ENCODE peak calls at places on chromosomes 11 and 22, in nine cellular contexts. One of them, this sample, is unnamed.

GRCh38 chr11:70666336-70666735 is 268.0 kb downstream of the CTTN start:
- DNase-seq in psoas muscle: peak
- DNase-seq in RWPE2: no peak
- DNase-seq in OCI-LY7: no peak
- DNase-seq in K562: no peak
- DNase-seq in AG04450: no peak
- DNase-seq in CD8-positive, alpha-beta T cell: no peak
- DNase-seq in colonic mucosa: no peak
- DNase-seq in transverse colon: no peak
- DNase-seq in this sample: no peak

GRCh38 chr22:42363851-42364250 is 68.4 kb downstream of the NFAM1 start:
- DNase-seq in psoas muscle: no peak
- DNase-seq in RWPE2: no peak
- DNase-seq in OCI-LY7: no peak
- DNase-seq in K562: no peak
- DNase-seq in AG04450: no peak
- DNase-seq in CD8-positive, alpha-beta T cell: no peak
- DNase-seq in colonic mucosa: no peak
- DNase-seq in transverse colon: no peak
- DNase-seq in this sample: no peak

GRCh38 chr11:64765291-64765803 is 5.6 kb upstream of the PYGM start:
- DNase-seq in psoas muscle: peak
- DNase-seq in RWPE2: no peak
- DNase-seq in OCI-LY7: no peak
- DNase-seq in K562: no peak
- DNase-seq in AG04450: no peak
- DNase-seq in CD8-positive, alpha-beta T cell: no peak
- DNase-seq in colonic mucosa: no peak
- DNase-seq in transverse colon: no peak
- DNase-seq in this sample: no peak

GRCh38 chr22:30564766-30565118 is 9.7 kb downstream of the GAL3ST1 start:
- DNase-seq in psoas muscle: no peak
- DNase-seq in RWPE2: no peak
- DNase-seq in OCI-LY7: no peak
- DNase-seq in K562: no peak
- DNase-seq in AG04450: no peak
- DNase-seq in CD8-positive, alpha-beta T cell: no peak
- DNase-seq in colonic mucosa: no peak
- DNase-seq in transverse colon: no peak
- DNase-seq in this sample: no peak

GRCh38 chr11:16853266-16853665 is 114.8 kb downstream of the C11orf58 start:
- DNase-seq in psoas muscle: no peak
- DNase-seq in RWPE2: no peak
- DNase-seq in OCI-LY7: no peak
- DNase-seq in K562: peak
- DNase-seq in AG04450: no peak
- DNase-seq in CD8-positive, alpha-beta T cell: no peak
- DNase-seq in colonic mucosa: no peak
- DNase-seq in transverse colon: no peak
- DNase-seq in this sample: no peak

GRCh38 chr22:33920927-33921575 is 775 bp upstream of the LARGE1 start:
- DNase-seq in psoas muscle: peak
- DNase-seq in RWPE2: peak
- DNase-seq in OCI-LY7: peak
- DNase-seq in K562: peak
- DNase-seq in AG04450: peak
- DNase-seq in CD8-positive, alpha-beta T cell: peak
- DNase-seq in colonic mucosa: peak
- DNase-seq in transverse colon: peak
- DNase-seq in this sample: peak

GRCh38 chr11:44979536-44980399 is 29.1 kb upstream of the TP53I11 start:
- DNase-seq in psoas muscle: no peak
- DNase-seq in RWPE2: peak
- DNase-seq in OCI-LY7: no peak
- DNase-seq in K562: no peak
- DNase-seq in AG04450: no peak
- DNase-seq in CD8-positive, alpha-beta T cell: no peak
- DNase-seq in colonic mucosa: peak
- DNase-seq in transverse colon: peak
- DNase-seq in this sample: peak

GRCh38 chr11:65414776-65415498 is 7.7 kb upstream of the NEAT1 start:
- DNase-seq in psoas muscle: no peak
- DNase-seq in RWPE2: peak
- DNase-seq in OCI-LY7: no peak
- DNase-seq in K562: no peak
- DNase-seq in AG04450: no peak
- DNase-seq in CD8-positive, alpha-beta T cell: no peak
- DNase-seq in colonic mucosa: no peak
- DNase-seq in transverse colon: peak
- DNase-seq in this sample: no peak

GRCh38 chr22:16804882-16805281 is 20.3 kb downstream of the XKR3 start:
- DNase-seq in psoas muscle: no peak
- DNase-seq in RWPE2: no peak
- DNase-seq in OCI-LY7: peak
- DNase-seq in K562: peak
- DNase-seq in AG04450: no peak
- DNase-seq in CD8-positive, alpha-beta T cell: no peak
- DNase-seq in colonic mucosa: no peak
- DNase-seq in transverse colon: no peak
- DNase-seq in this sample: no peak

GRCh38 chr11:73353422-73353821 is 22.8 kb upstream of the RELT start:
- DNase-seq in psoas muscle: no peak
- DNase-seq in RWPE2: no peak
- DNase-seq in OCI-LY7: no peak
- DNase-seq in K562: no peak
- DNase-seq in AG04450: no peak
- DNase-seq in CD8-positive, alpha-beta T cell: no peak
- DNase-seq in colonic mucosa: no peak
- DNase-seq in transverse colon: no peak
- DNase-seq in this sample: no peak

GRCh38 chr11:60870276-60870675 is 2.9 kb downstream of the ZP1 start:
- DNase-seq in psoas muscle: no peak
- DNase-seq in RWPE2: no peak
- DNase-seq in OCI-LY7: peak
- DNase-seq in K562: peak
- DNase-seq in AG04450: no peak
- DNase-seq in CD8-positive, alpha-beta T cell: no peak
- DNase-seq in colonic mucosa: no peak
- DNase-seq in transverse colon: no peak
- DNase-seq in this sample: no peak

GRCh38 chr11:65381721-65382035 is 768 bp downstream of the SLC25A45 start:
- DNase-seq in psoas muscle: no peak
- DNase-seq in RWPE2: no peak
- DNase-seq in OCI-LY7: peak
- DNase-seq in K562: no peak
- DNase-seq in AG04450: no peak
- DNase-seq in CD8-positive, alpha-beta T cell: no peak
- DNase-seq in colonic mucosa: no peak
- DNase-seq in transverse colon: no peak
- DNase-seq in this sample: peak

GRCh38 chr11:102269927-102270326 is 47.4 kb upstream of the BIRC3 start:
- DNase-seq in psoas muscle: no peak
- DNase-seq in RWPE2: peak
- DNase-seq in OCI-LY7: no peak
- DNase-seq in K562: no peak
- DNase-seq in AG04450: no peak
- DNase-seq in CD8-positive, alpha-beta T cell: no peak
- DNase-seq in colonic mucosa: no peak
- DNase-seq in transverse colon: no peak
- DNase-seq in this sample: peak

GRCh38 chr11:134100171-134100570 is 31.3 kb downstream of the JAM3 start:
- DNase-seq in psoas muscle: no peak
- DNase-seq in RWPE2: no peak
- DNase-seq in OCI-LY7: no peak
- DNase-seq in K562: no peak
- DNase-seq in AG04450: no peak
- DNase-seq in CD8-positive, alpha-beta T cell: no peak
- DNase-seq in colonic mucosa: no peak
- DNase-seq in transverse colon: no peak
- DNase-seq in this sample: no peak

GRCh38 chr11:134101292-134101691 is 32.4 kb downstream of the JAM3 start:
- DNase-seq in psoas muscle: no peak
- DNase-seq in RWPE2: no peak
- DNase-seq in OCI-LY7: no peak
- DNase-seq in K562: no peak
- DNase-seq in AG04450: no peak
- DNase-seq in CD8-positive, alpha-beta T cell: no peak
- DNase-seq in colonic mucosa: no peak
- DNase-seq in transverse colon: no peak
- DNase-seq in this sample: no peak

GRCh38 chr11:134097146-134097545 is 28.3 kb downstream of the JAM3 start:
- DNase-seq in psoas muscle: no peak
- DNase-seq in RWPE2: no peak
- DNase-seq in OCI-LY7: no peak
- DNase-seq in K562: no peak
- DNase-seq in AG04450: no peak
- DNase-seq in CD8-positive, alpha-beta T cell: no peak
- DNase-seq in colonic mucosa: no peak
- DNase-seq in transverse colon: no peak
- DNase-seq in this sample: no peak

DNA sequence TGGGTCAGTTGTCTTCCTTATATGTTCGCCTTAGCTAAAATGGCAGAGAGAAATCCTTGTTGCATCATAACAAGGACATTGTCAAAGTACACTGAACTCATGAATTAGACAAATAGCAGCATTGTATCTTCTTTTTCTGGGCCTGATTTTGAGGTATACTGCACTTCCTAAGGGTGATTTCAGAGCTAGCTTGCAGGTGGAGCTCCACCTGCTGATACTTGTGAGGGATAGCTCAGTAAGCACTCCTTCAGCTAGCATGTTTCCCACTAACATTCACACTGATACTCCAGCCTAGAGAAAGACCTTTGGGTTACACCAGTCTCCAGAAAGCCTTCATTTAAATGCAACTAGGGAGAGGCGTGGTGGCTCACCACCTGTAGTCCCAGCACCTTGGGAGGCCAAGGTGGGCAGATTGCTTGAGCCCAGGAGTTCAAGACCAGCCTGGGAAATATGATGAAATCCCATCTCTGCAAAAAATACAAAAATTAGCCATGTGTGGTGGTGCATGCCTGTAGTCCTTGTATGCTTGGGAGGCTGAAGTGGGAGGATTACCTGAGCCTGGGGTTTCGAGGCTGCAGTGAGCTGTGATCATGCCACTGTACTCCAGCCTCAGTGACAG is 29.8 kb downstream of the JAM3 start:
- DNase-seq in psoas muscle: no peak
- DNase-seq in RWPE2: no peak
- DNase-seq in OCI-LY7: peak
- DNase-seq in K562: no peak
- DNase-seq in AG04450: no peak
- DNase-seq in CD8-positive, alpha-beta T cell: no peak
- DNase-seq in colonic mucosa: no peak
- DNase-seq in transverse colon: no peak
- DNase-seq in this sample: no peak
- TF ChIP-seq CTCF in psoas muscle: no peak
- TF ChIP-seq CTCF in RWPE2: peak
- TF ChIP-seq CTCF in OCI-LY7: peak
- TF ChIP-seq CTCF in K562: peak
- TF ChIP-seq CTCF in AG04450: peak
- TF ChIP-seq CTCF in CD8-positive, alpha-beta T cell: no peak
- TF ChIP-seq CTCF in colonic mucosa: peak
- TF ChIP-seq CTCF in transverse colon: no peak
- TF ChIP-seq CTCF in this sample: peak

GRCh38 chr11:128752379-128752778 is 58.5 kb downstream of the FLI1 start:
- DNase-seq in psoas muscle: no peak
- DNase-seq in RWPE2: no peak
- DNase-seq in OCI-LY7: no peak
- DNase-seq in K562: no peak
- DNase-seq in AG04450: no peak
- DNase-seq in CD8-positive, alpha-beta T cell: no peak
- DNase-seq in colonic mucosa: no peak
- DNase-seq in transverse colon: no peak
- DNase-seq in this sample: no peak
- H3K27ac ChIP-seq in psoas muscle: no peak
- H3K27ac ChIP-seq in RWPE2: no peak
- H3K27ac ChIP-seq in OCI-LY7: no peak
- H3K27ac ChIP-seq in K562: no peak
- H3K27ac ChIP-seq in AG04450: no peak
- H3K27ac ChIP-seq in CD8-positive, alpha-beta T cell: no peak
- H3K27ac ChIP-seq in colonic mucosa: no peak
- H3K27ac ChIP-seq in transverse colon: no peak
- H3K27ac ChIP-seq in this sample: no peak

DNA sequence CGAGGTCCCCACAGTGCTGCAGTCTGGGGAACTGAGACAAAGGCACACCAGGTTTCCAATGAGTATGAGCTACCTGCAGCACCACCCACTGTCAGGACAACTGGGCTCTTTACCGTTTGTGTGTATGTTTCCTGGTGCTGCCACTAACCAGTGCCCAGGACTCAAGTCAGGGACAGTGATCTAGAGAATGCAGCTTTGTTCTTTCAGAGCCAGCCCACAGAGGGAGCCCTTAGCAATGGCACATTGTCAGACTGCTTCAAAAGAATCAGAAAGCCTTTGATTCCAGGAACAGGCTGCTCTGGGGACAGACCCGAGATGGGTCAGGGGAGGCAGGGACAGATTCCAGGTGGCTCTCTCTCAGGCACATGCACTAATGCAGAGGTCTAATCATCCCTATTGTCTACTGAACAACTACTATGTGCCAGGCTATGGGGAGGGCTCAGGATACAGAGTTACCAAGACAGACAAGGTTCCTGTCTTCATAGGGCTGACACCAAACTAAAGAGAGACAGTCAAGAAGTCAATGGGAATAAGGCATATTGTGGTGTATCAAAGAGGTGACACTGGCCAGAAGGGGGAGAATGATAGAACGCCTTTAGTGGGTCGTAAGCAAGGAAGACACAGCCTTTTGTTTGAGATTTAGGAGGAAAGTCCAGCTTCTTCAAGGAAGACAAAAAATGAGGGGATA is 103.7 kb downstream of the VPREB1 start:
- DNase-seq in psoas muscle: no peak
- DNase-seq in RWPE2: no peak
- DNase-seq in OCI-LY7: peak
- DNase-seq in K562: no peak
- DNase-seq in AG04450: no peak
- DNase-seq in CD8-positive, alpha-beta T cell: no peak
- DNase-seq in colonic mucosa: no peak
- DNase-seq in transverse colon: no peak
- DNase-seq in this sample: no peak
- TF ChIP-seq CTCF in psoas muscle: no peak
- TF ChIP-seq CTCF in RWPE2: peak
- TF ChIP-seq CTCF in OCI-LY7: peak
- TF ChIP-seq CTCF in K562: peak
- TF ChIP-seq CTCF in AG04450: no peak
- TF ChIP-seq CTCF in CD8-positive, alpha-beta T cell: no peak
- TF ChIP-seq CTCF in colonic mucosa: no peak
- TF ChIP-seq CTCF in transverse colon: no peak
- TF ChIP-seq CTCF in this sample: no peak

GRCh38 chr11:29530961-29531360 is 485.9 kb downstream of the KCNA4 start:
- DNase-seq in psoas muscle: no peak
- DNase-seq in RWPE2: no peak
- DNase-seq in OCI-LY7: no peak
- DNase-seq in K562: no peak
- DNase-seq in AG04450: no peak
- DNase-seq in CD8-positive, alpha-beta T cell: no peak
- DNase-seq in colonic mucosa: no peak
- DNase-seq in transverse colon: no peak
- DNase-seq in this sample: no peak

GRCh38 chr11:29527391-29527936 is 489.4 kb downstream of the KCNA4 start:
- DNase-seq in psoas muscle: no peak
- DNase-seq in RWPE2: no peak
- DNase-seq in OCI-LY7: peak
- DNase-seq in K562: no peak
- DNase-seq in AG04450: peak
- DNase-seq in CD8-positive, alpha-beta T cell: no peak
- DNase-seq in colonic mucosa: no peak
- DNase-seq in transverse colon: no peak
- DNase-seq in this sample: peak
- H3K27ac ChIP-seq in psoas muscle: no peak
- H3K27ac ChIP-seq in RWPE2: no peak
- H3K27ac ChIP-seq in OCI-LY7: no peak
- H3K27ac ChIP-seq in K562: no peak
- H3K27ac ChIP-seq in AG04450: no peak
- H3K27ac ChIP-seq in CD8-positive, alpha-beta T cell: no peak
- H3K27ac ChIP-seq in colonic mucosa: no peak
- H3K27ac ChIP-seq in transverse colon: no peak
- H3K27ac ChIP-seq in this sample: no peak

This sample was measured in PC-9.